ENCODE peak calls at places on chromosomes 1 and 21, in eight cellular contexts. N, S, P, H, K, J, L and C are unnamed samples.

GRCh38 chr1:101738475-101738874 is 258.3 kb downstream of the OLFM3 start:
- DNase-seq in N (no peak), S (peak; percentile 26), P (no peak), H (no peak), K (no peak), J (no peak), L (no peak), C (no peak)

GRCh38 chr1:84615785-84616184 is 41.5 kb upstream of the CTBS start:
- DNase-seq in N (no peak), S (no peak), P (no peak), H (no peak), K (no peak), J (no peak), L (no peak), C (no peak)

GRCh38 chr1:213649373-213649772 is 338.4 kb upstream of the PROX1 start:
- DNase-seq in N (no peak), S (no peak), P (no peak), H (no peak), K (no peak), J (no peak), L (no peak), C (no peak)

GRCh38 chr1:83065952-83066727 is 932.8 kb downstream of the TTLL7 start:
- DNase-seq in N (no peak), S (no peak), P (no peak), H (no peak), K (no peak), J (peak; percentile 10), L (no peak), C (no peak)

GRCh38 chr1:171300401-171300800 is 13.6 kb upstream of the FMO4 start:
- DNase-seq in N (no peak), S (no peak), P (no peak), H (no peak), K (no peak), J (no peak), L (no peak), C (no peak)

GRCh38 chr1:27299385-27300252 is 22.3 kb upstream of the TMEM222 start:
- DNase-seq in N (no peak), S (peak; percentile 99), P (peak; percentile 75), H (no peak), K (peak; percentile 89), J (peak; percentile 41), L (peak; percentile 51), C (no peak)

GRCh38 chr1:189962171-189962570 is 515.5 kb downstream of the BRINP3 start:
- DNase-seq in N (no peak), S (peak; percentile 89), P (no peak), H (no peak), K (no peak), J (no peak), L (no peak), C (no peak)

GRCh38 chr21:42980959-42981523 is 6.7 kb downstream of the PKNOX1 start:
- DNase-seq in N (no peak), S (no peak), P (no peak), H (no peak), K (no peak), J (no peak), L (no peak), C (no peak)

GRCh38 chr1:87042127-87042811 is 127.8 kb downstream of the HS2ST1 start:
- DNase-seq in N (no peak), S (no peak), P (no peak), H (no peak), K (no peak), J (no peak), L (no peak), C (no peak)

GRCh38 chr1:207824691-207825090 is 72.8 kb downstream of the CD46 start:
- DNase-seq in N (no peak), S (no peak), P (no peak), H (peak; percentile 65), K (peak; percentile 78), J (no peak), L (no peak), C (no peak)

GRCh38 chr1:165943198-165943597 is 115.8 kb downstream of the UCK2 start:
- DNase-seq in N (no peak), S (no peak), P (no peak), H (no peak), K (no peak), J (no peak), L (no peak), C (no peak)

GRCh38 chr1:156807627-156808026 is 9.0 kb downstream of the SH2D2A start:
- DNase-seq in N (no peak), S (no peak), P (no peak), H (no peak), K (no peak), J (no peak), L (no peak), C (no peak)

GRCh38 chr1:191963781-191964455 is 194.3 kb upstream of the RGS18 start:
- DNase-seq in N (no peak), S (peak; percentile 66), P (no peak), H (no peak), K (no peak), J (no peak), L (no peak), C (no peak)

GRCh38 chr1:248136811-248137210 is 8.1 kb upstream of the OR2M5 start:
- DNase-seq in N (no peak), S (no peak), P (no peak), H (no peak), K (no peak), J (no peak), L (no peak), C (no peak)

GRCh38 chr1:50610563-50610962 is 187.3 kb upstream of the DMRTA2 start:
- DNase-seq in N (no peak), S (no peak), P (no peak), H (no peak), K (no peak), J (no peak), L (no peak), C (no peak)

GRCh38 chr1:5640845-5641244 is 351.4 kb downstream of the NPHP4 start:
- DNase-seq in N (no peak), S (no peak), P (no peak), H (peak; percentile 18), K (peak; percentile 34), J (no peak), L (no peak), C (peak; percentile 31)
- TF ChIP-seq CTCF in N (no peak), S (no peak), P (no peak), H (peak; percentile 41), K (no peak), J (no peak), L (no peak), C (peak; percentile 36)

GRCh38 chr1:94236630-94237290 is 624 bp downstream of the ARHGAP29 start:
- DNase-seq in N (peak; percentile 56), S (peak; percentile 43), P (peak; percentile 50), H (no peak), K (no peak), J (peak; percentile 44), L (no peak), C (no peak)
- TF ChIP-seq CTCF in N (no peak), S (no peak), P (peak; percentile 20), H (no peak), K (peak; percentile 16), J (no peak), L (no peak), C (no peak)

GRCh38 chr1:243609698-243610097 is 240.3 kb downstream of the AKT3 start:
- DNase-seq in N (no peak), S (no peak), P (no peak), H (no peak), K (no peak), J (no peak), L (no peak), C (no peak)
- TF ChIP-seq CTCF in N (no peak), S (no peak), P (no peak), H (no peak), K (no peak), J (no peak), L (no peak), C (no peak)

GRCh38 chr1:119275145-119275929 is 93.2 kb upstream of the HAO2 start:
- DNase-seq in N (peak; percentile 44), S (peak; percentile 26), P (peak; percentile 30), H (peak; percentile 68), K (peak; percentile 78), J (peak; percentile 61), L (no peak), C (peak; percentile 55)

GRCh38 chr1:119279441-119280415 is 88.9 kb upstream of the HAO2 start:
- DNase-seq in N (peak; percentile 61), S (peak; percentile 91), P (no peak), H (no peak), K (peak; percentile 66), J (no peak), L (no peak), C (no peak)

GRCh38 chr1:119275930-119276215 is 92.7 kb upstream of the HAO2 start:
- DNase-seq in N (no peak), S (no peak), P (no peak), H (no peak), K (no peak), J (no peak), L (no peak), C (no peak)

DNA sequence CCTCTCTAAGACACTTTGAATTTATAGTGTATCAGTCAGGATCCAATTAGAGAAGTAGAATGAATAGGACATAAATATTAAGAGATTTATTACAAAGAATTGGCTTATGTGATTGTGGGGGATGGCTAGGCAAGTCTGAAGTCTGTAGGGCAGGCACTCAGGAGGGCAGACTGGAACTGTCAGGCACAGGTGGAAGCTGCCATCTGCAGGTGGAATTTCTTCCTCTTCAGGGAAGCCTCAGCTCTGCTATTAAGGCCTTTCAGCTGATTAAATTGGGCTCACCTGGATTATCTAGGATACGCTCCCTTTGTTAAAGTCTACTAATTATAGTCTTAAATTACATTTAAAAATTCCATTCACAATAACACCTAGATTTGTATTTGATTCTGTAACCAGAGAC is 92.0 kb upstream of the HAO2 start:
- DNase-seq in N (peak; percentile 8), S (no peak), P (no peak), H (peak; percentile 5), K (no peak), J (peak; percentile 27), L (no peak), C (no peak)
- TF ChIP-seq CTCF in N (no peak), S (no peak), P (no peak), H (peak; percentile 34), K (no peak), J (no peak), L (no peak), C (no peak)